ENCODE peak calls at places on chromosomes 7 and 10, in six cellular contexts. Z is left lobe of liver, M is MV-4-11, Y is mucosa of gallbladder, I is T-helper 9 cell, A is tibial artery. V is an unnamed sample.

GRCh38 chr10:6461961-6462360 is 118.1 kb downstream of the PRKCQ start:
- DNase-seq in Y (no peak), I (no peak), A (no peak), Z (no peak), M (no peak), V (no peak)

GRCh38 chr10:57925045-57925444 is 342.6 kb downstream of the IPMK start:
- DNase-seq in M (no peak), Z (no peak), I (no peak), A (no peak), Y (no peak), V (no peak)

GRCh38 chr10:69512901-69513300 is 60.3 kb downstream of the NEUROG3 start:
- DNase-seq in Z (no peak), A (no peak), Y (no peak), I (no peak), M (peak), V (no peak)

GRCh38 chr10:80313523-80313922 is 24.1 kb upstream of the MAT1A start:
- DNase-seq in M (no peak), A (no peak), Y (no peak), Z (no peak), I (no peak), V (no peak)

GRCh38 chr7:131011976-131012375 is 278.0 kb upstream of the KLF14 start:
- DNase-seq in Y (no peak), I (no peak), A (no peak), Z (no peak), M (peak), V (peak)

GRCh38 chr10:119659951-119660350 is 8.8 kb downstream of the BAG3 start:
- DNase-seq in Y (peak), M (no peak), Z (no peak), I (no peak), A (no peak), V (no peak)

GRCh38 chr7:106891545-106892410 is 26.7 kb downstream of the PIK3CG start:
- DNase-seq in M (no peak), I (no peak), Z (no peak), A (no peak), Y (no peak), V (peak)

GRCh38 chr7:4190021-4190981 is 491.8 kb upstream of the FOXK1 start:
- DNase-seq in A (no peak), I (no peak), Z (no peak), M (no peak), Y (no peak), V (no peak)

GRCh38 chr7:37131855-37132254 is 316.8 kb downstream of the ELMO1 start:
- DNase-seq in M (no peak), Y (no peak), A (no peak), I (no peak), Z (no peak), V (no peak)

GRCh38 chr10:116719712-116720111 is 22.7 kb downstream of the HSPA12A start:
- DNase-seq in M (no peak), Y (no peak), Z (no peak), I (no peak), A (no peak), V (no peak)

GRCh38 chr7:11235491-11235890 is 261.8 kb downstream of the PHF14 start:
- DNase-seq in Z (no peak), M (no peak), I (no peak), A (no peak), Y (no peak), V (no peak)

GRCh38 chr7:157339777-157340677 is 3.2 kb downstream of the DNAJB6 start:
- DNase-seq in Z (peak), M (peak), A (peak), I (peak), Y (peak), V (peak)

GRCh38 chr10:19014034-19014433 is 34.6 kb upstream of the MALRD1 start:
- DNase-seq in I (no peak), M (no peak), Y (no peak), Z (no peak), A (no peak), V (no peak)

GRCh38 chr7:23811540-23811939 is 101.5 kb downstream of the STK31 start:
- DNase-seq in Y (no peak), A (no peak), M (peak), I (no peak), Z (no peak), V (peak)

GRCh38 chr7:136925556-136925955 is 57.1 kb downstream of the CHRM2 start:
- DNase-seq in I (no peak), M (no peak), Z (no peak), Y (no peak), A (no peak), V (no peak)

GRCh38 chr7:18020138-18020715 is 7.4 kb downstream of the PRPS1L1 start:
- DNase-seq in I (no peak), M (no peak), A (no peak), Z (no peak), Y (no peak), V (no peak)

GRCh38 chr10:10499839-10500238 is 517.8 kb upstream of the CELF2 start:
- DNase-seq in I (no peak), M (peak), Y (no peak), Z (no peak), A (no peak), V (peak)

GRCh38 chr7:155869784-155870076 is 57.5 kb upstream of the SHH start:
- DNase-seq in Z (no peak), Y (no peak), A (no peak), I (no peak), M (no peak), V (no peak)

GRCh38 chr10:34479520-34480179 is 335.4 kb downstream of the PARD3 start:
- DNase-seq in I (no peak), Z (peak), Y (no peak), A (no peak), M (no peak), V (no peak)

GRCh38 chr7:69782917-69783684 is 184.8 kb downstream of the AUTS2 start:
- DNase-seq in Y (peak), I (no peak), A (peak), Z (no peak), M (no peak), V (no peak)

GRCh38 chr10:75048669-75049098 is 62.8 kb upstream of the SAMD8 start:
- DNase-seq in Z (no peak), I (no peak), M (peak), A (no peak), Y (no peak), V (no peak)

GRCh38 chr10:47370878-47371277 is 13.2 kb downstream of the ZNF488 start:
- DNase-seq in I (no peak), M (no peak), Y (no peak), A (peak), Z (peak), V (no peak)